ENCODE peak calls at places on chromosomes 13 and 19, in seven cellular contexts. O, R, B, C, A, M and V are unnamed samples.

GRCh38 chr19:51181913-51182419 is 39.9 kb downstream of the SIGLEC7 start:
- DNase-seq in O (peak; percentile 53), R (peak; percentile 93), B (no peak), C (no peak), A (no peak), M (no peak), V (no peak)

GRCh38 chr19:5046339-5047039 is 77.6 kb downstream of the KDM4B start:
- DNase-seq in O (no peak), R (no peak), B (peak; percentile 88), C (no peak), A (peak; percentile 99), M (no peak), V (peak; percentile 82)

GRCh38 chr19:13164370-13165090 is 14.3 kb downstream of the IER2 start:
- DNase-seq in O (peak; percentile 92), R (peak; percentile 99), B (peak; percentile 59), C (no peak), A (peak; percentile 75), M (no peak), V (peak; percentile 90)

GRCh38 chr19:40724315-40724714 is 7.4 kb downstream of the ITPKC start:
- DNase-seq in O (no peak), R (no peak), B (no peak), C (no peak), A (no peak), M (no peak), V (no peak)

GRCh38 chr13:71591380-71591779 is 275.6 kb downstream of the DACH1 start:
- DNase-seq in O (no peak), R (no peak), B (no peak), C (no peak), A (no peak), M (no peak), V (no peak)

GRCh38 chr13:19782049-19782726 is 557 bp downstream of the PSPC1 start:
- DNase-seq in O (peak; percentile 58), R (peak; percentile 52), B (peak; percentile 80), C (no peak), A (peak; percentile 26), M (peak; percentile 12), V (peak; percentile 66)

GRCh38 chr19:23145617-23146415 is 29.0 kb downstream of the ZNF730 start:
- DNase-seq in O (no peak), R (no peak), B (no peak), C (no peak), A (no peak), M (no peak), V (no peak)

GRCh38 chr13:110698689-110699088 is 7.2 kb downstream of the CARS2 start:
- DNase-seq in O (no peak), R (no peak), B (no peak), C (no peak), A (no peak), M (peak; percentile 56), V (no peak)

GRCh38 chr19:4454952-4455738 is 2.4 kb downstream of the UBXN6 start:
- DNase-seq in O (no peak), R (no peak), B (peak; percentile 89), C (no peak), A (no peak), M (no peak), V (peak; percentile 54)

GRCh38 chr13:114048463-114048862 is 74.6 kb upstream of the C13orf46 start:
- DNase-seq in O (peak; percentile 38), R (peak; percentile 68), B (no peak), C (no peak), A (no peak), M (no peak), V (no peak)

GRCh38 chr13:40129467-40129866 is 474.0 kb downstream of the COG6 start:
- DNase-seq in O (no peak), R (no peak), B (no peak), C (no peak), A (no peak), M (no peak), V (no peak)

GRCh38 chr19:29771708-29772415 is 39.9 kb upstream of the CCNE1 start:
- DNase-seq in O (peak; percentile 81), R (peak; percentile 86), B (peak; percentile 81), C (peak; percentile 43), A (peak; percentile 46), M (peak; percentile 35), V (peak; percentile 85)

GRCh38 chr13:33940898-33941297 is 122.9 kb downstream of the RFC3 start:
- DNase-seq in O (peak; percentile 45), R (peak; percentile 37), B (no peak), C (no peak), A (no peak), M (no peak), V (no peak)

GRCh38 chr13:48928781-48929430 is 46.8 kb upstream of the FNDC3A start:
- DNase-seq in O (no peak), R (no peak), B (no peak), C (no peak), A (no peak), M (no peak), V (no peak)

GRCh38 chr13:63472736-63473135 is 2057.1 kb upstream of the PCDH20 start:
- DNase-seq in O (no peak), R (no peak), B (no peak), C (no peak), A (no peak), M (no peak), V (no peak)

GRCh38 chr19:19527674-19528625 is 761 bp upstream of the YJEFN3 start:
- DNase-seq in O (no peak), R (peak; percentile 1), B (no peak), C (no peak), A (no peak), M (no peak), V (no peak)

GRCh38 chr13:48653074-48654054 is at the start of gene CYSLTR2:
- DNase-seq in O (peak; percentile 6), R (peak; percentile 52), B (peak; percentile 57), C (no peak), A (no peak), M (no peak), V (peak; percentile 55)

GRCh38 chr13:111846396-111847174 is 220.4 kb upstream of the SOX1 start:
- DNase-seq in O (no peak), R (peak; percentile 61), B (no peak), C (no peak), A (no peak), M (no peak), V (no peak)

GRCh38 chr13:111914241-111915103 is 152.5 kb upstream of the SOX1 start:
- DNase-seq in O (no peak), R (no peak), B (no peak), C (no peak), A (no peak), M (no peak), V (no peak)

DNA sequence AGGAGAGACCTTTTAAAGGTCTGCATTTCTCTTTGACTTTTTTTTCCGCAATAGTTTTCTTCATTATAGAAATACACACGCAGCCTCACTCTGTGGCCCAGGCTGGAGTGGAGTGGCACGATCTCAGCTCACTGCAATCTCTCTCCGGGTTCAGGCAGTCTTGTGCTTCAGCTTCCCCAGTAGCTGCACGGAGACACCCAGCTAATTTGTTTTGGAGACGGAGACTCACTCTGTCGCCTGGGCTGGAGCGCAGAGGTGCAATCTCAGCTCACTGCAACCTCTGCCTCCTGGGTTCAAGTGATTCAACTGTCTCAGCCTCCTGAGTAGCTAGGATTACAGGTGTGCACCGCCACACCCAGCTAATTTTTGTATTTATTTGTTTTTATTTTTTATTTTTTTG is 11.7 kb upstream of the MKNK2 start:
- DNase-seq in O (no peak), R (no peak), B (no peak), C (no peak), A (no peak), M (no peak), V (peak; percentile 3)
- H3K4me2 ChIP-seq in O (peak overlapping the region; percentile 81), R (peak overlapping the region; percentile 85), B (no peak overlapping the region), C (peak overlapping the region; percentile 95), A (no peak overlapping the region), M (peak overlapping the region; percentile 76), V (peak overlapping the region; percentile 76)

DNA sequence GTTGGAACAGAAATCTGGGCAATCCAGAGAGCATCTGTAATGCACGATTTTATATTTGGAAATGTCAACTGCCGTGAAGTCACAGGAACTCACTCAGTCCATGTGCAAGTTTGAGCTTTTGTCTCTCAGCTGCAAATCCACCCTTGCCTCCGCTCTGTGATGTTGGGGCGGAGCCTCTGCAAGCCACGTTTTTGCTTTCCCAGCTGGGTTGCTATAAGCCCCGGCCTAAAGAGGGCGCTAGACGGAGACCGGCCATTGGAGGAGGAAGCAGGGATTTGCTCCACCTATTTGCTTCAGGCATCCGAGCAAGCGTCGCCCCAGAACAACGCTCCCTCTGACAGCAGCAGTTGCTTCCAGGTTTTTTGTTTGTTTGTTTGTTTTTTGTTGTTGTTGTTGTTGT is 56.2 kb downstream of the TRPM4 start:
- DNase-seq in O (no peak), R (peak; percentile 80), B (no peak), C (no peak), A (peak; percentile 21), M (no peak), V (no peak)
- TF ChIP-seq EZH2 in O (no peak), R (no peak), B (no peak), C (no peak), A (no peak), M (no peak), V (no peak)

DNA sequence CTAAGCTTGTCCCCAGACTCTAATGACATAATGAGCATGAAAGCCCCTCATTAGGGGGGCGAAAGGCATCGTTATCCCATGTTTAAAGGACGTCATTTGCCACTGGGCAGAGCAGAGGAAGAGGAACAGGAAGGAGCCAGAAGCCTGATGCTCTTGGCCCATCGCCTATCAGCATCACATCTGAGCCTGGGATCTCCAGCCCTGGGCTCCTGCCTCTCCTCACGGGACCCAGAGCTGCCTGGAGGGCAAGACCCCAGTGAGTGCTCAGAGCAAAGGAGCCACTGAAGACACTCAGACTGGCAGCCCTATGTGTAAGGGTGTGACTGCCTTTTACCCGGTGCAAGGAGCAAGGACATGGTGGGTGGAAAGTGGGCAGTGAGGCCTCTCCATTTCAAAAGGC is 115.0 kb upstream of the ZNF507 start:
- DNase-seq in O (no peak), R (no peak), B (no peak), C (no peak), A (no peak), M (no peak), V (no peak)
- TF ChIP-seq EZH2phosphoT487 in O (no peak), R (no peak), B (no peak), C (no peak), A (no peak), M (no peak), V (no peak)

GRCh38 chr19:58439576-58440554 is at the start of gene ZNF132:
- DNase-seq in O (peak; percentile 85), R (peak; percentile 100), B (peak; percentile 100), C (no peak), A (no peak), M (no peak), V (peak; percentile 91)
- H3K4me2 ChIP-seq in O (peak within 1 kb of the TSS; percentile 60), R (peak within 1 kb of the TSS; percentile 77), B (peak within 1 kb of the TSS; percentile 93), C (no peak within 1 kb of the TSS), A (no peak within 1 kb of the TSS), M (no peak within 1 kb of the TSS), V (peak within 1 kb of the TSS; percentile 83)

DNA sequence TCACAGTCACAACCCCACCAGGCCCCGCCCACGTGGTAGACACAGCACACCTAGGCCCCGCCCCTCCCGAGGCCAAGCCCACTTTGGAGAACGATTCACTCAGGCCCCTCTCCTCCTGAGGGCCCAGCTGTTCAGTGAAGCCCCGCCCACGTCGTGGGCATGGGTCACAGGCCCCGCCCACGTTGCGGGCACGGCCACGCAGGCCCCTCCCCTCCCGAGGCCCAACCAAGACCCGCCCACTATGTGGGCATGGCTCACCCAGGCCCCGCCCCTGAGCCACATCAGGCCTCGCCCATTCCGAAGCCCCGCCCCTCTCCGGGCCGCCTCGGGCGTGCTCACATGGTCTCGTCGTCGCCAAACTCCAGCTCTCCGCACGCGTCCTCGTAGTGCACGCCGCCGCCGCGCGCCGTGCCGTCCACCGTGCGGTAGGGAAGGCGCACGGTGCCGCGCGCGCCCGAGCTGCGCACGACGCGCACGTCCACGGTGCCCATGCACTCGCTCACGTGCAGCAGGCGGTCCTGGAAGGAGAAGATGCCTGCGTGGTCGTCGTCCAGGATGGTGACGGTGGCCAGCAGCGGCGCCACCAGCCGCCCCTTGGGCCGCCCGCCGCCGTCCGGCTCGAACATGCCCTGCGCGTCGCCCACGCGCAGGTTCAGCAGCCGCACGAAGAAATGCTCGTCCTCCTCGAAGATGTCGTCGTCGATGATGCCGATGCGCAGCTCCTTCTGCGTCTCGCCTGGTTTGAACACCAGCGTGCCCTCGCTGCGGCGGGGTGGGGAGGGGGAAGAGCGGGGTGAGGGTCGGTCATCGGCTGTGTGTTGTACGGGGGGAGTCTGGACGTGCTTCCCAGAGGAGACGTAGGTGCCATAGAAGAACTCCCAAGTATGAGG is 24.0 kb downstream of the SLC8A2 start:
- DNase-seq in O (peak; percentile 94), R (peak; percentile 99), B (peak; percentile 73), C (peak; percentile 85), A (peak; percentile 37), M (no peak), V (peak; percentile 71)
- TF ChIP-seq EZH2 in O (peak; percentile 82), R (no peak), B (no peak), C (no peak), A (no peak), M (no peak), V (peak; percentile 46)